ENCODE peak calls at places on chromosomes 3 and 15, in seven cellular contexts. One of them, this sample, is unnamed.

GRCh38 chr3:11005686-11006256 is 13.2 kb downstream of the SLC6A1 start:
- DNase-seq in CD8-positive, alpha-beta memory T cell: no peak
- DNase-seq in uterus: no peak
- DNase-seq in Panc1: no peak
- DNase-seq in HL-60: no peak
- DNase-seq in psoas muscle: no peak
- DNase-seq in A549: no peak
- DNase-seq in this sample: no peak

GRCh38 chr3:152172465-152172864 is 96.3 kb upstream of the MBNL1 start:
- DNase-seq in psoas muscle: no peak
- DNase-seq in CD8-positive, alpha-beta memory T cell: no peak
- DNase-seq in uterus: no peak
- DNase-seq in A549: no peak
- DNase-seq in HL-60: no peak
- DNase-seq in Panc1: no peak
- DNase-seq in this sample: no peak

GRCh38 chr3:120569224-120569915 is 26.8 kb upstream of the NDUFB4 start:
- DNase-seq in CD8-positive, alpha-beta memory T cell: no peak
- DNase-seq in uterus: no peak
- DNase-seq in psoas muscle: no peak
- DNase-seq in HL-60: no peak
- DNase-seq in Panc1: no peak
- DNase-seq in A549: no peak
- DNase-seq in this sample: no peak

GRCh38 chr15:96893159-96893906 is 562.8 kb downstream of the NR2F2 start:
- DNase-seq in A549: peak
- DNase-seq in HL-60: no peak
- DNase-seq in Panc1: no peak
- DNase-seq in uterus: peak
- DNase-seq in psoas muscle: no peak
- DNase-seq in CD8-positive, alpha-beta memory T cell: no peak
- DNase-seq in this sample: no peak

GRCh38 chr3:99755831-99756230 is 61.8 kb upstream of the CMSS1 start:
- DNase-seq in CD8-positive, alpha-beta memory T cell: no peak
- DNase-seq in A549: no peak
- DNase-seq in uterus: no peak
- DNase-seq in psoas muscle: no peak
- DNase-seq in Panc1: no peak
- DNase-seq in HL-60: no peak
- DNase-seq in this sample: no peak

GRCh38 chr3:42066516-42067181 is 24.5 kb upstream of the TRAK1 start:
- DNase-seq in psoas muscle: no peak
- DNase-seq in A549: no peak
- DNase-seq in CD8-positive, alpha-beta memory T cell: no peak
- DNase-seq in HL-60: no peak
- DNase-seq in Panc1: no peak
- DNase-seq in uterus: no peak
- DNase-seq in this sample: no peak

GRCh38 chr3:107704477-107704876 is 181.7 kb downstream of the BBX start:
- DNase-seq in CD8-positive, alpha-beta memory T cell: no peak
- DNase-seq in HL-60: no peak
- DNase-seq in uterus: no peak
- DNase-seq in psoas muscle: no peak
- DNase-seq in A549: no peak
- DNase-seq in Panc1: no peak
- DNase-seq in this sample: no peak

GRCh38 chr3:97821413-97821809 is 400 bp upstream of the CRYBG3 start:
- DNase-seq in A549: no peak
- DNase-seq in HL-60: no peak
- DNase-seq in uterus: peak
- DNase-seq in CD8-positive, alpha-beta memory T cell: no peak
- DNase-seq in psoas muscle: peak
- DNase-seq in Panc1: no peak
- DNase-seq in this sample: peak

GRCh38 chr3:12966847-12967750 is 106.1 kb downstream of the IQSEC1 start:
- DNase-seq in uterus: no peak
- DNase-seq in Panc1: no peak
- DNase-seq in psoas muscle: peak
- DNase-seq in A549: no peak
- DNase-seq in HL-60: no peak
- DNase-seq in CD8-positive, alpha-beta memory T cell: no peak
- DNase-seq in this sample: no peak

GRCh38 chr3:10344147-10344943 is 23.4 kb upstream of the SEC13 start:
- DNase-seq in Panc1: no peak
- DNase-seq in CD8-positive, alpha-beta memory T cell: peak
- DNase-seq in psoas muscle: peak
- DNase-seq in HL-60: peak
- DNase-seq in A549: peak
- DNase-seq in uterus: peak
- DNase-seq in this sample: no peak

GRCh38 chr3:123276346-123276745 is 74.6 kb downstream of the SEC22A start:
- DNase-seq in Panc1: no peak
- DNase-seq in psoas muscle: no peak
- DNase-seq in HL-60: no peak
- DNase-seq in uterus: no peak
- DNase-seq in CD8-positive, alpha-beta memory T cell: no peak
- DNase-seq in A549: no peak
- DNase-seq in this sample: no peak

GRCh38 chr3:22977650-22978289 is 225.4 kb upstream of the UBE2E2 start:
- DNase-seq in Panc1: no peak
- DNase-seq in HL-60: no peak
- DNase-seq in A549: no peak
- DNase-seq in CD8-positive, alpha-beta memory T cell: no peak
- DNase-seq in uterus: no peak
- DNase-seq in psoas muscle: no peak
- DNase-seq in this sample: no peak

GRCh38 chr3:52443268-52443610 is 1.7 kb downstream of the SEMA3G start:
- DNase-seq in Panc1: no peak
- DNase-seq in A549: no peak
- DNase-seq in psoas muscle: no peak
- DNase-seq in CD8-positive, alpha-beta memory T cell: no peak
- DNase-seq in uterus: no peak
- DNase-seq in HL-60: no peak
- DNase-seq in this sample: no peak

GRCh38 chr3:186075931-186076567 is 32.8 kb downstream of the ETV5 start:
- DNase-seq in A549: no peak
- DNase-seq in Panc1: no peak
- DNase-seq in HL-60: no peak
- DNase-seq in CD8-positive, alpha-beta memory T cell: no peak
- DNase-seq in uterus: no peak
- DNase-seq in psoas muscle: no peak
- DNase-seq in this sample: no peak

GRCh38 chr3:61526307-61526706 is 35.1 kb upstream of the PTPRG start:
- DNase-seq in psoas muscle: no peak
- DNase-seq in uterus: no peak
- DNase-seq in CD8-positive, alpha-beta memory T cell: no peak
- DNase-seq in HL-60: no peak
- DNase-seq in A549: no peak
- DNase-seq in Panc1: no peak
- DNase-seq in this sample: no peak

GRCh38 chr15:75112278-75112847 is 89.0 kb downstream of the PPCDC start:
- DNase-seq in uterus: no peak
- DNase-seq in psoas muscle: no peak
- DNase-seq in A549: peak
- DNase-seq in HL-60: no peak
- DNase-seq in Panc1: no peak
- DNase-seq in CD8-positive, alpha-beta memory T cell: no peak
- DNase-seq in this sample: no peak

GRCh38 chr3:12869025-12869695 is 27.8 kb upstream of the RPL32 start:
- DNase-seq in CD8-positive, alpha-beta memory T cell: no peak
- DNase-seq in Panc1: no peak
- DNase-seq in psoas muscle: no peak
- DNase-seq in HL-60: no peak
- DNase-seq in A549: no peak
- DNase-seq in uterus: peak
- DNase-seq in this sample: peak

GRCh38 chr3:159763466-159764210 is 225.0 kb upstream of the IL12A start:
- DNase-seq in CD8-positive, alpha-beta memory T cell: no peak
- DNase-seq in psoas muscle: peak
- DNase-seq in HL-60: no peak
- DNase-seq in A549: peak
- DNase-seq in Panc1: peak
- DNase-seq in uterus: peak
- DNase-seq in this sample: peak

GRCh38 chr3:159766563-159767185 is 222.0 kb upstream of the IL12A start:
- DNase-seq in Panc1: no peak
- DNase-seq in CD8-positive, alpha-beta memory T cell: no peak
- DNase-seq in uterus: peak
- DNase-seq in A549: peak
- DNase-seq in HL-60: no peak
- DNase-seq in psoas muscle: no peak
- DNase-seq in this sample: no peak

GRCh38 chr3:159765025-159765859 is 223.4 kb upstream of the IL12A start:
- DNase-seq in A549: peak
- DNase-seq in uterus: peak
- DNase-seq in HL-60: no peak
- DNase-seq in Panc1: peak
- DNase-seq in psoas muscle: peak
- DNase-seq in CD8-positive, alpha-beta memory T cell: no peak
- DNase-seq in this sample: peak

GRCh38 chr3:159764211-159765024 is 224.2 kb upstream of the IL12A start:
- DNase-seq in Panc1: peak
- DNase-seq in uterus: no peak
- DNase-seq in psoas muscle: peak
- DNase-seq in HL-60: no peak
- DNase-seq in CD8-positive, alpha-beta memory T cell: no peak
- DNase-seq in A549: peak
- DNase-seq in this sample: peak

GRCh38 chr3:159765860-159766294 is 222.8 kb upstream of the IL12A start:
- DNase-seq in HL-60: no peak
- DNase-seq in CD8-positive, alpha-beta memory T cell: no peak
- DNase-seq in psoas muscle: no peak
- DNase-seq in uterus: peak
- DNase-seq in A549: no peak
- DNase-seq in Panc1: no peak
- DNase-seq in this sample: no peak
- H3K4me3 ChIP-seq in HL-60: no peak
- H3K4me3 ChIP-seq in CD8-positive, alpha-beta memory T cell: no peak
- H3K4me3 ChIP-seq in psoas muscle: peak
- H3K4me3 ChIP-seq in uterus: peak
- H3K4me3 ChIP-seq in A549: peak
- H3K4me3 ChIP-seq in Panc1: peak
- H3K4me3 ChIP-seq in this sample: peak

GRCh38 chr3:195442573-195443390 is at the start of gene ACAP2:
- DNase-seq in A549: peak
- DNase-seq in psoas muscle: peak
- DNase-seq in Panc1: peak
- DNase-seq in HL-60: peak
- DNase-seq in CD8-positive, alpha-beta memory T cell: peak
- DNase-seq in uterus: peak
- DNase-seq in this sample: peak
- H3K27ac ChIP-seq in A549: peak
- H3K27ac ChIP-seq in psoas muscle: peak
- H3K27ac ChIP-seq in Panc1: peak
- H3K27ac ChIP-seq in HL-60: peak
- H3K27ac ChIP-seq in CD8-positive, alpha-beta memory T cell: peak
- H3K27ac ChIP-seq in uterus: peak
- H3K27ac ChIP-seq in this sample: peak

GRCh38 chr15:90957791-90958190 is 3.1 kb downstream of the RCCD1 start:
- DNase-seq in uterus: no peak
- DNase-seq in A549: no peak
- DNase-seq in CD8-positive, alpha-beta memory T cell: no peak
- DNase-seq in psoas muscle: no peak
- DNase-seq in Panc1: no peak
- DNase-seq in HL-60: no peak
- DNase-seq in this sample: no peak
- H3K4me3 ChIP-seq in uterus: peak
- H3K4me3 ChIP-seq in A549: no peak
- H3K4me3 ChIP-seq in CD8-positive, alpha-beta memory T cell: no peak
- H3K4me3 ChIP-seq in psoas muscle: peak
- H3K4me3 ChIP-seq in Panc1: no peak
- H3K4me3 ChIP-seq in HL-60: no peak
- H3K4me3 ChIP-seq in this sample: no peak

DNA sequence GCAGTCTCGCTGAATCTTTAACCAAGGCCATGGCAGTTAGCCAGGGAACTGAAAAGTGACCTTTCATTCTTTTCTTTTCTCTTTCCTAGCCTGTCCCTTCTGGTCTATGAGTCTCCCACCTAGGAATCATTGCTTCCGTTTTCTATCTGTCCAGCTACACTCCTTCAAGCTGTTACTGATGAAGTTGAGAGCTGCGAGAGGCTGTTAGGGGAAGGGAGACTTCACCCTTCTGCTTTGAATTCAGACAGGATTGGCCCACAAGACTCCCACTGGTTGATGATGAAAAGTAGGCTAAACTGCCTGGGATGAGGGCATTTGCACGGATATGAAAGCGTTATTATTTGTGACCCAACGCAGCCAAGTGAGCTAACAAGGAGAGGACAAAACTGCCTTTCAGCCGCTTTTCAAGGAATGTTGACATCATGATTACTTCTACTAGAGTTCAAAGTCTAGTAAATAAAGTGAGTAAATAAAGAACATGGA is 30.2 kb downstream of the EIF4E3 start:
- DNase-seq in CD8-positive, alpha-beta memory T cell: no peak
- DNase-seq in psoas muscle: no peak
- DNase-seq in A549: no peak
- DNase-seq in uterus: no peak
- DNase-seq in Panc1: no peak
- DNase-seq in HL-60: no peak
- DNase-seq in this sample: no peak
- H3K27ac ChIP-seq in CD8-positive, alpha-beta memory T cell: no peak
- H3K27ac ChIP-seq in psoas muscle: no peak
- H3K27ac ChIP-seq in A549: peak
- H3K27ac ChIP-seq in uterus: no peak
- H3K27ac ChIP-seq in Panc1: no peak
- H3K27ac ChIP-seq in HL-60: no peak
- H3K27ac ChIP-seq in this sample: peak

GRCh38 chr3:76631251-76631650 is 408.6 kb upstream of the ROBO2 start:
- DNase-seq in A549: no peak
- DNase-seq in CD8-positive, alpha-beta memory T cell: no peak
- DNase-seq in HL-60: no peak
- DNase-seq in Panc1: no peak
- DNase-seq in uterus: no peak
- DNase-seq in psoas muscle: no peak
- DNase-seq in this sample: no peak
- H3K4me3 ChIP-seq in A549: no peak
- H3K4me3 ChIP-seq in CD8-positive, alpha-beta memory T cell: no peak
- H3K4me3 ChIP-seq in HL-60: no peak
- H3K4me3 ChIP-seq in Panc1: no peak
- H3K4me3 ChIP-seq in uterus: no peak
- H3K4me3 ChIP-seq in psoas muscle: no peak
- H3K4me3 ChIP-seq in this sample: no peak

GRCh38 chr3:66606868-66607267 is 106.0 kb upstream of the LRIG1 start:
- DNase-seq in psoas muscle: no peak
- DNase-seq in HL-60: no peak
- DNase-seq in uterus: no peak
- DNase-seq in Panc1: no peak
- DNase-seq in CD8-positive, alpha-beta memory T cell: no peak
- DNase-seq in A549: peak
- DNase-seq in this sample: no peak

GRCh38 chr3:66604476-66604875 is 103.7 kb upstream of the LRIG1 start:
- DNase-seq in psoas muscle: no peak
- DNase-seq in Panc1: no peak
- DNase-seq in uterus: no peak
- DNase-seq in A549: no peak
- DNase-seq in CD8-positive, alpha-beta memory T cell: no peak
- DNase-seq in HL-60: no peak
- DNase-seq in this sample: no peak

GRCh38 chr3:66606126-66606525 is 105.3 kb upstream of the LRIG1 start:
- DNase-seq in CD8-positive, alpha-beta memory T cell: no peak
- DNase-seq in psoas muscle: no peak
- DNase-seq in uterus: no peak
- DNase-seq in Panc1: no peak
- DNase-seq in A549: no peak
- DNase-seq in HL-60: no peak
- DNase-seq in this sample: no peak

GRCh38 chr3:66610548-66610909 is 109.7 kb upstream of the LRIG1 start:
- DNase-seq in HL-60: no peak
- DNase-seq in Panc1: no peak
- DNase-seq in A549: no peak
- DNase-seq in uterus: no peak
- DNase-seq in psoas muscle: no peak
- DNase-seq in CD8-positive, alpha-beta memory T cell: no peak
- DNase-seq in this sample: no peak

GRCh38 chr3:66609660-66610547 is 109.1 kb upstream of the LRIG1 start:
- DNase-seq in uterus: no peak
- DNase-seq in Panc1: no peak
- DNase-seq in psoas muscle: no peak
- DNase-seq in HL-60: no peak
- DNase-seq in A549: peak
- DNase-seq in CD8-positive, alpha-beta memory T cell: no peak
- DNase-seq in this sample: no peak
- H3K27ac ChIP-seq in uterus: no peak
- H3K27ac ChIP-seq in Panc1: no peak
- H3K27ac ChIP-seq in psoas muscle: no peak
- H3K27ac ChIP-seq in HL-60: no peak
- H3K27ac ChIP-seq in A549: peak
- H3K27ac ChIP-seq in CD8-positive, alpha-beta memory T cell: no peak
- H3K27ac ChIP-seq in this sample: no peak